ENCODE peak calls at places on chromosomes 3 and 15, in eight cellular contexts. A is HepG2, S is SK-N-SH, J is WTC11, G is IMR-90, T is K562, P is GM12878, N is H1. Y is an unnamed sample.

GRCh38 chr15:62722237-62722636 is 320.3 kb upstream of the TPM1 start:
- DNase-seq in N (no peak), P (no peak), G (no peak), A (no peak), J (no peak), S (no peak), T (no peak), Y (no peak)

GRCh38 chr3:133152056-133152455 is 113.9 kb downstream of the TMEM108 start:
- DNase-seq in J (no peak), S (no peak), G (no peak), T (no peak), A (no peak), P (no peak), N (no peak), Y (no peak)

GRCh38 chr3:188664795-188665194 is 507.0 kb upstream of the TPRG1 start:
- DNase-seq in A (peak; percentile 32), G (no peak), P (no peak), N (no peak), S (peak; percentile 3), J (peak; percentile 18), T (no peak), Y (no peak)

GRCh38 chr3:44886561-44886960 is 12.2 kb downstream of the TGM4 start:
- DNase-seq in N (no peak), G (no peak), A (no peak), P (no peak), J (no peak), T (no peak), S (no peak), Y (peak; percentile 57)

GRCh38 chr3:17136251-17136721 is 251.5 kb downstream of the PLCL2 start:
- DNase-seq in N (no peak), J (no peak), T (no peak), A (no peak), P (no peak), G (no peak), S (peak; percentile 38), Y (no peak)

GRCh38 chr15:84833447-84833846 is 16.3 kb downstream of the ALPK3 start:
- DNase-seq in S (no peak), J (no peak), A (no peak), G (peak; percentile 78), P (no peak), T (peak; percentile 52), N (no peak), Y (no peak)

GRCh38 chr3:103056552-103056951 is 621.7 kb downstream of the ZPLD1 start:
- DNase-seq in S (peak; percentile 11), P (no peak), G (no peak), N (no peak), A (peak; percentile 2), T (no peak), J (no peak), Y (no peak)

GRCh38 chr3:171561601-171562323 is 101.6 kb upstream of the TNIK start:
- DNase-seq in T (no peak), N (no peak), P (peak; percentile 36), S (no peak), G (no peak), J (no peak), A (no peak), Y (no peak)

GRCh38 chr3:60363817-60364216 is 887.4 kb downstream of the FHIT start:
- DNase-seq in P (no peak), J (no peak), A (no peak), S (no peak), T (no peak), G (peak; percentile 72), N (no peak), Y (no peak)

GRCh38 chr15:51030649-51031316 is 63.9 kb downstream of the TNFAIP8L3 start:
- DNase-seq in J (no peak), G (peak; percentile 92), S (no peak), P (no peak), T (no peak), N (no peak), A (peak; percentile 13), Y (peak; percentile 81)

GRCh38 chr3:150970665-150971327 is 1.7 kb downstream of the CLRN1 start:
- DNase-seq in N (no peak), S (no peak), J (no peak), P (no peak), G (peak; percentile 69), T (no peak), A (no peak), Y (peak; percentile 4)

GRCh38 chr3:150699068-150699635 is 4.6 kb downstream of the ERICH6 start:
- DNase-seq in N (no peak), P (no peak), A (peak; percentile 4), J (no peak), T (peak; percentile 34), G (peak; percentile 53), S (no peak), Y (no peak)

GRCh38 chr3:132912416-132912753 is 125.8 kb upstream of the TMEM108 start:
- DNase-seq in J (no peak), P (no peak), T (peak; percentile 15), S (no peak), A (no peak), N (no peak), G (no peak), Y (no peak)

GRCh38 chr3:125045965-125046364 is 9.8 kb downstream of the HEG1 start:
- DNase-seq in S (no peak), N (no peak), A (no peak), J (no peak), T (no peak), P (no peak), G (peak; percentile 87), Y (no peak)

GRCh38 chr3:144085964-144086363 is 114.3 kb downstream of the DIPK2A start:
- DNase-seq in T (peak; percentile 6), A (no peak), N (no peak), J (no peak), P (no peak), S (no peak), G (peak; percentile 32), Y (peak; percentile 4)

GRCh38 chr15:65040461-65040860 is 4.7 kb upstream of the SLC51B start:
- DNase-seq in N (no peak), G (no peak), A (no peak), P (no peak), S (no peak), J (no peak), T (no peak), Y (no peak)

GRCh38 chr3:158936530-158937113 is 134.8 kb downstream of the MFSD1 start:
- DNase-seq in N (no peak), J (peak; percentile 38), G (no peak), A (no peak), P (no peak), S (no peak), T (no peak), Y (peak; percentile 1)

GRCh38 chr15:78714890-78715289 is 73.9 kb upstream of the CHRNB4 start:
- DNase-seq in A (peak; percentile 38), G (no peak), P (no peak), S (no peak), T (no peak), J (no peak), N (no peak), Y (no peak)

GRCh38 chr3:192917508-192918274 is at the start of gene MB21D2:
- DNase-seq in J (peak; percentile 58), A (peak; percentile 47), N (peak; percentile 69), S (peak; percentile 94), G (peak; percentile 80), P (no peak), T (peak; percentile 19), Y (peak; percentile 66)

DNA sequence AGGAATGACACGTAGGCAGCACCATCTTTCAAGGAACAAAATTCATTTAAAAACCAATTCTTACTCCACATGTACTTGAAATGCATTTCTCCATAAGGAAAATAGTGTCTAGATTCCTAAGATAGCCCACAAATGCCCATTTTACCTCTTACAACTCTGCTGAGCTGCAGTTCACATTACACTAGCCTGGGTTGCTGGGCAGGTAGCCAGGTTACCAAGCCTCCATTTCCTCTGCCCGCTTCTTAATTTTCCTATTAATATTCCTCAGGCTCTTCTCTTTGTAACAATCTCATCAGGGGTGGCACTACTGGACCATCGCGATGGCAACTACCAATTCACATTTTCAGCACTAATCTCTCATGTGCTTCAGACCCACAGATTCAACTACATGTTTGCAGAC is 10.8 kb downstream of the ATP13A3 start:
- DNase-seq in P (no peak), N (no peak), J (no peak), S (no peak), T (no peak), A (no peak), G (no peak), Y (no peak)
- TF ChIP-seq USF2 in P (no peak), N (no peak), J (no peak), S (no peak), T (no peak), A (no peak), G (no peak), Y (no peak)

DNA sequence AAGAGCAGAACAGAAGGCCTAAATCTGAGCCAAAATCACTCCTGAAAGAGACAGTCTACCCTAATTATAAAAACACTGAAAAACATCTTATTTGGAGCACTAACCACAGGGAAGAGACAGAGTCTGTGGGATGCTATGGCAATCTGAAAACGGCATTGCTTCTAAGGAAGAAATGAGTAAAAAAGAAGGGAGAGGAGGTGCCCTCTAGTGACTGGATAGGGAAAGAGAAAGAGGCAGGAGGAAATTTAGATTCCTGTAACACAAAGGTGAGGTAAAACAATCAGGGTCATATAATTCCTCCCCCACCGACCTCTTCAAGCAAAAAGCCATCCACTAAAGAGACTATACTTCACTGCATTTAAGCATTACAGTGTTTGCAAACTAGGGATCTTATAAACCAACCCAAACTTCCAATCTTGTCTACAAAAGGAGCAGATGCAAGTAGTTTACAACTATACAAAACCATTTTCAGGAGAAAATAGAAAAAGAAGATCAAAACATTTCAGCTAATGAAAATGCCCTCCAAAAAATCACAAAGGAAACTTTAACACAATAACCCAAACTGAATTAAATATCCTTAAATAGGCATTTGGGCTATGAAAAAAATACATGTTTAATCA is 32.6 kb downstream of the HACD2 start:
- DNase-seq in N (no peak), P (no peak), S (peak; percentile 27), G (peak; percentile 25), A (peak; percentile 4), J (no peak), T (peak; percentile 10), Y (peak; percentile 18)
- TF ChIP-seq USF2 in N (no peak), P (no peak), S (no peak), G (no peak), A (no peak), J (no peak), T (no peak), Y (no peak)

GRCh38 chr15:76337739-76338554 is 1.4 kb downstream of the ISL2 start:
- DNase-seq in J (peak; percentile 51), N (peak; percentile 78), A (no peak), T (peak; percentile 49), S (peak; percentile 79), G (no peak), P (no peak), Y (no peak)
- TF ChIP-seq USF2 in J (no peak), N (no peak), A (no peak), T (no peak), S (no peak), G (no peak), P (no peak), Y (no peak)

DNA sequence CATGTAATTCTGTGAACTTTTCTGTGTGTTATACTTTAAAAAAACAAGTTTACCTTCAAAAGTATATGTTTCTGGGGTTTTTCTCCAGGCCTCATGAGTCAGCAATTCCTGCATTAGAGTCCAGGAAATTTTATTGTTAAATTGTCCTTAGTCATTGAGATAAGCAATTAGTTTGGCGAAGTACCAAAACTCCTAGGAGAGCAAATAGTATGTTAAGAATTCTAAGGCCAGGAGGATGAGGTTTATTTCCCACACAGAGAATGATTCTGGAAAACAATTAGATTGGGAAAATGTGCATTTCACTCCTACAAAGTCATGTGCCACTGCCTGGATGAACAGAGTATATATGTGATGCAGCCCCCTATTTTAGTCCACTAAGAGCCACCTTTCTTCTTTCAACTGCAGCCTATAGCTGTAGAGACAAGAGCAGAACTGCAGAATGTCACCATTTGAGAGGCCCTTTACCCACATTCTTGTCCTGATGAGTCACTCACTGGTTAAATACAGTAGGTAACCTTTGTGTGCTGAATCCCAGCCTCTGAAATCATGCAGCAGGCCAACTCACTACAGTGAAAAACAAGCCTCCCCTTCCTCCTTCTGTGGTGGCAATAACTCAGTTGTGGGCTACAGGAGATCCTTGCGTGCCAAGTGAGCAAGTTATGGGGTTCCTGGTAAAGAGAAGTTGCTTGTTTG is 452.8 kb upstream of the THBS1 start:
- DNase-seq in P (no peak), J (no peak), A (peak; percentile 98), G (peak; percentile 97), S (no peak), N (no peak), T (peak; percentile 27), Y (peak; percentile 80)
- TF ChIP-seq USF2 in P (no peak), J (no peak), A (no peak), G (no peak), S (no peak), N (no peak), T (no peak), Y (no peak)

Y was measured in A549.